ENCODE peak calls at places on chromosomes 13 and 19, in seven cellular contexts. L, Z, B, H, G, J and A are unnamed samples.
A peak's percentile ranks its signal among the peaks of the same experiment; 100 is the strongest.

GRCh38 chr19:17323274-17323972 is 11.2 kb downstream of the ANO8 start:
- DNase-seq in L (no peak), Z (no peak), B (no peak), H (no peak), G (no peak), J (no peak), A (no peak)

GRCh38 chr19:1470864-1471513 is 8.0 kb downstream of the C19orf25 start:
- DNase-seq in L (peak; percentile 56), Z (peak; percentile 92), B (no peak), H (no peak), G (no peak), J (peak; percentile 38), A (no peak)

GRCh38 chr19:38245826-38246498 is 10.2 kb downstream of the PPP1R14A start:
- DNase-seq in L (no peak), Z (no peak), B (no peak), H (no peak), G (no peak), J (no peak), A (peak; percentile 87)

GRCh38 chr13:26476111-26476743 is 81.3 kb upstream of the WASF3 start:
- DNase-seq in L (peak; percentile 82), Z (peak; percentile 52), B (peak; percentile 53), H (no peak), G (no peak), J (no peak), A (no peak)

GRCh38 chr13:60627071-60627686 is 230.2 kb downstream of the TDRD3 start:
- DNase-seq in L (no peak), Z (peak; percentile 90), B (no peak), H (peak; percentile 24), G (no peak), J (peak; percentile 56), A (no peak)

GRCh38 chr13:111258637-111259036 is 61.8 kb upstream of the TEX29 start:
- DNase-seq in L (no peak), Z (no peak), B (no peak), H (no peak), G (no peak), J (no peak), A (no peak)

GRCh38 chr13:96388598-96388997 is 298.7 kb downstream of the HS6ST3 start:
- DNase-seq in L (no peak), Z (no peak), B (no peak), H (no peak), G (no peak), J (no peak), A (no peak)

GRCh38 chr13:81021284-81021683 is 680.4 kb upstream of the SPRY2 start:
- DNase-seq in L (no peak), Z (no peak), B (no peak), H (no peak), G (no peak), J (no peak), A (no peak)

GRCh38 chr19:47663435-47663910 is 49.7 kb upstream of the EHD2 start:
- DNase-seq in L (no peak), Z (no peak), B (no peak), H (peak; percentile 31), G (no peak), J (peak; percentile 89), A (no peak)
- H3K4me3 ChIP-seq in L (peak overlapping the region; percentile 30), Z (no peak overlapping the region), B (no peak overlapping the region), H (no peak overlapping the region), G (no peak overlapping the region), J (no peak overlapping the region), A (peak overlapping the region; percentile 47)

DNA sequence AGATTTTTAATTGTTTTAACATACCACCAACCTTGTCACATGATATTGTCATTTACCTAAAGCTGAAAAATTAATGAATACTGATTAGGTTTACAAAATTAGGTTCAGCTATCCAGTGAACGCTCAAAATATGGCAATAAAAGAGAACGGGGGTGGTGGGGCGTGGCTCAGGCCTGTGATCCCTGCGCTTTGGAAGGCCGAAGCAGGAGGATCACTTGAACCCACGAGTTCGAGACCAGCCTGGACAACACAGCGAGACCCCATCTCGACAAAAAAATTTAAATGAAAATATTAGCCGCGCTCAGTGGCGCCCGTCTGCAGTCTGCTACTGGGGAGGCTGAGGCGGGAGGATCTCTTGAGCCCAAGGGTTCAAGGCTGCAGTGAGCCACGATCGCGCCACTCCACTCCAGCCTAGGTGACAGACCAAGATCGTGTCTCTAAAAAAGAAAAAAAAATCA is 516 bp upstream of the FAM32A start:
- DNase-seq in L (no peak), Z (no peak), B (no peak), H (no peak), G (no peak), J (no peak), A (no peak)
- H3K4me3 ChIP-seq in L (peak overlapping the region; percentile 83), Z (peak overlapping the region; percentile 97), B (peak overlapping the region; percentile 56), H (peak overlapping the region; percentile 96), G (peak overlapping the region; percentile 71), J (peak overlapping the region; percentile 91), A (peak overlapping the region; percentile 95)

GRCh38 chr19:6272913-6273600 is 6.7 kb downstream of the MLLT1 start:
- DNase-seq in L (no peak), Z (peak; percentile 54), B (no peak), H (no peak), G (no peak), J (no peak), A (no peak)

GRCh38 chr19:6273701-6274601 is 5.8 kb downstream of the MLLT1 start:
- DNase-seq in L (peak; percentile 93), Z (no peak), B (no peak), H (no peak), G (peak; percentile 75), J (peak; percentile 78), A (peak; percentile 79)

GRCh38 chr19:6271721-6272410 is 7.9 kb downstream of the MLLT1 start:
- DNase-seq in L (peak; percentile 94), Z (peak; percentile 31), B (peak; percentile 62), H (no peak), G (peak; percentile 64), J (peak; percentile 31), A (peak; percentile 87)

GRCh38 chr19:6271251-6271650 is 8.5 kb downstream of the MLLT1 start:
- DNase-seq in L (no peak), Z (no peak), B (no peak), H (no peak), G (no peak), J (no peak), A (no peak)

DNA sequence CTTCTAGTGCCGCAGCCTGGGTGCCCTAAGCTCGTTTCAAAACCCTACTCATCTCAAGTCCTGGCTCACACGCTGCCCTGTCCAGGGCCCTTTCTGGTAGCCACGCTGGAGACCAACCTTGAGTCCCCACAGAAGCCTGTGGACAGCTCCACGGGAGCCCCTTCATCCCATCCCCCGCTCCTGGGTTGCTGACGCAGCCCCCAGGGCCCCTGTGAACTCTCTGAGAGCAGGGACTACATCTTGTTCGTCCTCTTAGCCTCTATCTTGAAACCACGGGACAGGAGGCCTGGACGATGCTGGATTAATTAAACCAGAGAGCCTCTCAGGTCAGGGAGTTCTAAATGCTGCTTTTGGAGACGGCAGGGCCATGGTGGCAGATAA is 7.4 kb downstream of the MLLT1 start:
- DNase-seq in L (no peak), Z (peak; percentile 44), B (no peak), H (no peak), G (no peak), J (no peak), A (no peak)
- H3K4me3 ChIP-seq in L (peak overlapping the region; percentile 56), Z (no peak overlapping the region), B (no peak overlapping the region), H (no peak overlapping the region), G (no peak overlapping the region), J (no peak overlapping the region), A (peak overlapping the region; percentile 59)

GRCh38 chr19:35717665-35718344 is at the start of gene KMT2B:
- DNase-seq in L (peak; percentile 98), Z (peak; percentile 99), B (peak; percentile 97), H (peak; percentile 98), G (no peak), J (peak; percentile 97), A (no peak)

GRCh38 chr19:35718345-35719041 is 690 bp downstream of the KMT2B start:
- DNase-seq in L (peak; percentile 70), Z (no peak), B (peak; percentile 64), H (peak; percentile 40), G (no peak), J (peak; percentile 35), A (peak; percentile 77)

GRCh38 chr19:35720163-35720524 is 2.3 kb downstream of the KMT2B start:
- DNase-seq in L (no peak), Z (no peak), B (no peak), H (no peak), G (no peak), J (no peak), A (no peak)

GRCh38 chr19:35720648-35721047 is 2.8 kb downstream of the KMT2B start:
- DNase-seq in L (no peak), Z (no peak), B (no peak), H (no peak), G (no peak), J (no peak), A (no peak)

DNA sequence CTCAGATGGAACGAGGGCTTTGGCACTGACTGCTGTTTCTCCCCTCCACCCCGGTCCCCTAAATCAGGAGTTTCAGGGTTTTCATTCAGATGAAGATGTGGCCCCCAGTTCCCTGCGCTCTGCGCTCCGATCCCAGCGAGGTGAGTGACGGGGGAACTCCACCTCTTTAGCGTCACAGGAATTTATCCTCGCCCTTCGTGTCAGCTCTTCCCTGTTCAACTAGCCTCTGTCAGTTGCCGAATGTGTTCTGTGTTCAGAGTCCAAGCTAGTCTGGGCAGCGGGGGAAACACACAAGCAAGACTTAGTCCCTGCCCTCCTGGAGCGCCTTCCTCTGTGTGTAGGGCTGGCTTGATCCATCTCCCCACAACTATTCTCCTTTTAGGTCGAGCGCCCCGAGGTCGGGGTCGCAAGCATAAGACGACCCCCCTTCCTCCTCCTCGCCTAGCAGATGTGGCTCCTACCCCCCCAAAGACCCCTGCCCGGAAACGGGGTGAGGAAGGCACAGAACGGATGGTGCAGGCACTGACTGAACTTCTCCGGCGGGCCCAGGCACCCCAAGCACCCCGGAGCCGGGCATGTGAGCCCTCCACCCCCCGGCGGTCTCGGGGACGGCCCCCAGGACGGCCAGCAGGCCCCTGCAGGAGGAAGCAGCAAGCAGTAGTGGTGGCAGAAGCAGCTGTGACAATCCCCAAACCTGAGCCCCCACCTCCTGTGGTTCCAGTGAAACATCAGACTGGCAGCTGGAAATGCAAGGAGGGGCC is 1.8 kb downstream of the KMT2B start:
- DNase-seq in L (no peak), Z (no peak), B (no peak), H (no peak), G (no peak), J (no peak), A (peak; percentile 64)
- H3K4me3 ChIP-seq in L (peak overlapping the region; percentile 95), Z (peak overlapping the region; percentile 73), B (no peak overlapping the region), H (peak overlapping the region; percentile 87), G (peak overlapping the region; percentile 64), J (peak overlapping the region; percentile 86), A (peak overlapping the region; percentile 95)